ENCODE peak calls at places on chromosomes 2 and 18, in six cellular contexts. T is SK-N-SH, N is stomach, W is Panc1, K is HCT116, C is sigmoid colon. O is an unnamed sample.

GRCh38 chr18:75244336-75244735 is 33.7 kb downstream of the TSHZ1 start:
- DNase-seq in T (peak; percentile 77), N (no peak), W (no peak), K (no peak), C (no peak), O (peak; percentile 39)

GRCh38 chr2:120669121-120669952 is 66.3 kb upstream of the GLI2 start:
- DNase-seq in T (peak; percentile 75), N (peak; percentile 26), W (no peak), K (peak; percentile 38), C (peak; percentile 61), O (peak; percentile 57)

GRCh38 chr18:22276334-22276713 is 106.9 kb downstream of the GATA6 start:
- DNase-seq in T (no peak), N (no peak), W (no peak), K (no peak), C (no peak), O (peak; percentile 65)

GRCh38 chr2:186605041-186605440 is 15.2 kb downstream of the ITGAV start:
- DNase-seq in T (no peak), N (no peak), W (no peak), K (no peak), C (no peak), O (no peak)

GRCh38 chr2:83069724-83070123 is 1389.4 kb downstream of the SUCLG1 start:
- DNase-seq in T (no peak), N (no peak), W (no peak), K (no peak), C (no peak), O (no peak)

GRCh38 chr18:13147146-13147545 is 71.4 kb upstream of the LDLRAD4 start:
- DNase-seq in T (no peak), N (no peak), W (no peak), K (no peak), C (no peak), O (no peak)

GRCh38 chr2:64204006-64204632 is 59.9 kb upstream of the PELI1 start:
- DNase-seq in T (no peak), N (no peak), W (no peak), K (no peak), C (peak; percentile 73), O (peak; percentile 66)

GRCh38 chr2:15780912-15781574 is 159.3 kb upstream of the MYCN start:
- DNase-seq in T (no peak), N (no peak), W (no peak), K (no peak), C (no peak), O (peak; percentile 42)

GRCh38 chr2:181741756-181742155 is 61.4 kb upstream of the NEUROD1 start:
- DNase-seq in T (no peak), N (no peak), W (no peak), K (no peak), C (no peak), O (no peak)

GRCh38 chr18:62206593-62206992 is 19.5 kb downstream of the RELCH start:
- DNase-seq in T (no peak), N (no peak), W (no peak), K (no peak), C (no peak), O (no peak)

GRCh38 chr2:210899131-210899530 is 342.7 kb downstream of the CPS1 start:
- DNase-seq in T (no peak), N (no peak), W (peak; percentile 4), K (no peak), C (no peak), O (no peak)

GRCh38 chr18:27206411-27206810 is 21.3 kb upstream of the CHST9 start:
- DNase-seq in T (no peak), N (no peak), W (no peak), K (no peak), C (no peak), O (no peak)

GRCh38 chr2:157784823-157785175 is 91.3 kb downstream of the ACVR1 start:
- DNase-seq in T (no peak), N (no peak), W (no peak), K (no peak), C (no peak), O (no peak)

GRCh38 chr18:9648431-9649163 is 34.2 kb upstream of the PPP4R1 start:
- DNase-seq in T (no peak), N (no peak), W (no peak), K (no peak), C (no peak), O (no peak)

GRCh38 chr2:15955232-15955983 is 15.1 kb downstream of the MYCN start:
- DNase-seq in T (no peak), N (no peak), W (no peak), K (no peak), C (no peak), O (peak; percentile 40)

GRCh38 chr2:120531365-120531764 is 185.4 kb downstream of the INHBB start:
- DNase-seq in T (no peak), N (no peak), W (no peak), K (no peak), C (no peak), O (no peak)

GRCh38 chr2:203715744-203716143 is 9.3 kb downstream of the CD28 start:
- DNase-seq in T (no peak), N (no peak), W (no peak), K (no peak), C (no peak), O (no peak)

GRCh38 chr18:53191634-53192033 is 851.6 kb downstream of the DCC start:
- DNase-seq in T (no peak), N (no peak), W (no peak), K (no peak), C (no peak), O (no peak)

GRCh38 chr2:219713110-219713509 is 85.7 kb downstream of the SLC4A3 start:
- DNase-seq in T (peak; percentile 31), N (no peak), W (no peak), K (no peak), C (no peak), O (no peak)

GRCh38 chr18:75189696-75190095 is 19.2 kb downstream of the PTGR3 start:
- DNase-seq in T (no peak), N (no peak), W (no peak), K (no peak), C (no peak), O (peak; percentile 19)

GRCh38 chr18:9103488-9103887 is 989 bp downstream of the NDUFV2 start:
- DNase-seq in T (no peak), N (no peak), W (no peak), K (no peak), C (no peak), O (no peak)

GRCh38 chr2:204900910-204901309 is 355.6 kb downstream of the PARD3B start:
- DNase-seq in T (no peak), N (peak; percentile 75), W (no peak), K (no peak), C (no peak), O (no peak)

GRCh38 chr2:60483400-60483799 is 70.1 kb downstream of the BCL11A start:
- DNase-seq in T (no peak), N (no peak), W (no peak), K (no peak), C (no peak), O (no peak)

GRCh38 chr18:66138642-66139041 is 387.8 kb downstream of the CDH7 start:
- DNase-seq in T (no peak), N (no peak), W (no peak), K (no peak), C (no peak), O (no peak)

GRCh38 chr2:5453648-5454390 is 238.4 kb upstream of the SOX11 start:
- DNase-seq in T (no peak), N (no peak), W (peak; percentile 7), K (no peak), C (no peak), O (no peak)

GRCh38 chr18:79588636-79589481 is 90.7 kb upstream of the CTDP1 start:
- DNase-seq in T (no peak), N (peak; percentile 60), W (no peak), K (no peak), C (peak; percentile 97), O (peak; percentile 88)

GRCh38 chr2:47654790-47655562 is 128.0 kb upstream of the MSH6 start:
- DNase-seq in T (no peak), N (no peak), W (no peak), K (no peak), C (no peak), O (peak; percentile 75)

GRCh38 chr2:128473175-128474013 is 154.7 kb upstream of the HS6ST1 start:
- DNase-seq in T (no peak), N (no peak), W (no peak), K (no peak), C (peak; percentile 63), O (no peak)

GRCh38 chr2:100554788-100555407 is 7.9 kb upstream of the PDCL3 start:
- DNase-seq in T (no peak), N (no peak), W (no peak), K (no peak), C (no peak), O (peak; percentile 25)
- H3K36me3 ChIP-seq in T (no peaks in the 10 kb centered on the region), N (no peaks in the 10 kb centered on the region), W (no peaks in the 10 kb centered on the region), K (no peaks in the 10 kb centered on the region), C (no peaks in the 10 kb centered on the region), O (no peaks in the 10 kb centered on the region)

GRCh38 chr18:45104071-45104440 is 423.4 kb downstream of the SETBP1 start:
- DNase-seq in T (no peak), N (no peak), W (no peak), K (no peak), C (no peak), O (no peak)
- H3K4me1 ChIP-seq in T (peaks cover 4% of the 10 kb centered on the region), N (peaks cover 4% of the 10 kb centered on the region), W (no peaks in the 10 kb centered on the region), K (no peaks in the 10 kb centered on the region), C (peaks cover 13% of the 10 kb centered on the region), O (no peaks in the 10 kb centered on the region)

GRCh38 chr2:239152916-239153305 is 247.9 kb downstream of the HDAC4 start:
- DNase-seq in T (no peak), N (peak; percentile 8), W (no peak), K (no peak), C (peak; percentile 20), O (no peak)

GRCh38 chr2:239152239-239152915 is 248.4 kb downstream of the HDAC4 start:
- DNase-seq in T (no peak), N (peak; percentile 17), W (no peak), K (no peak), C (peak; percentile 72), O (no peak)

GRCh38 chr2:239154971-239155805 is 245.6 kb downstream of the HDAC4 start:
- DNase-seq in T (no peak), N (peak; percentile 20), W (no peak), K (no peak), C (peak; percentile 62), O (no peak)

GRCh38 chr2:239155806-239156480 is 244.9 kb downstream of the HDAC4 start:
- DNase-seq in T (no peak), N (peak; percentile 14), W (no peak), K (no peak), C (peak; percentile 61), O (no peak)

GRCh38 chr2:239153806-239154591 is 246.8 kb downstream of the HDAC4 start:
- DNase-seq in T (no peak), N (peak; percentile 21), W (no peak), K (no peak), C (peak; percentile 57), O (peak; percentile 20)
- TF ChIP-seq POLR2AphosphoS5 in T (no peak), N (no peak), W (no peak), K (no peak), C (no peak), O (no peak)

DNA sequence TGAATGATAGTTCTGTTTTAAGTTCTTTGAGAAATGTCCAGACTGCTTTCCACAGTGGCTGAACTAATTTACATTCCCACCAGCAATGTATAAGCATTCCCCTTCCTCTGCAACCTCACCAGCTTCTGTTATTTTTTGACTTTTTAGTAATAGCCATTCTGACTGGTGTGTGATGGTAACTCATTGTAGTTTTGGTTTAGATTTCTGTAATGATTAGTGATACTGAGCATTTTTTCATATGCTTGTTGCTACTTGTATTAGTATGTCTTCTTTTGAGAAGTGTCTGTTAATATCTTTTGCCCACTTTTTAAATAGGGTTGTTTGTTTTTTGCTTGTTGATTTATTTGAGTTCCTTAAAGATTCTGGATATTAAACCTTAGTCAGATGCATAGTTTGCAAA is 223.7 kb downstream of the SLC4A10 start:
- DNase-seq in T (no peak), N (no peak), W (no peak), K (no peak), C (no peak), O (no peak)
- H3K36me3 ChIP-seq in T (no peaks in the 10 kb centered on the region), N (no peaks in the 10 kb centered on the region), W (no peaks in the 10 kb centered on the region), K (no peaks in the 10 kb centered on the region), C (no peaks in the 10 kb centered on the region), O (no peaks in the 10 kb centered on the region)

GRCh38 chr2:170362313-170362795 is 184.4 kb downstream of the MYO3B start:
- DNase-seq in T (no peak), N (no peak), W (no peak), K (no peak), C (no peak), O (no peak)
- H3K4me1 ChIP-seq in T (no peaks in the 10 kb centered on the region), N (no peaks in the 10 kb centered on the region), W (no peaks in the 10 kb centered on the region), K (peaks cover 6% of the 10 kb centered on the region), C (no peaks in the 10 kb centered on the region), O (no peaks in the 10 kb centered on the region)